ENCODE peak calls at places on chromosomes 12 and 14, in four cellular contexts. E, Z, L and A are unnamed samples.

GRCh38 chr14:23379331-23380196 is 2.7 kb downstream of the CMTM5 start:
- DNase-seq in Z (no peak), E (peak; percentile 45), L (peak; percentile 31), A (peak; percentile 58)

GRCh38 chr14:104222396-104223036 is 84.1 kb downstream of the KIF26A start:
- DNase-seq in E (no peak), Z (no peak), L (no peak), A (no peak)

GRCh38 chr14:103144085-103144484 is 20.8 kb downstream of the TNFAIP2 start:
- DNase-seq in Z (no peak), L (no peak), E (peak; percentile 51), A (peak; percentile 61)

GRCh38 chr12:117334098-117334497 is 27.3 kb downstream of the NOS1 start:
- DNase-seq in L (no peak), Z (no peak), E (no peak), A (no peak)

GRCh38 chr14:59026086-59026485 is 162.4 kb upstream of the DAAM1 start:
- DNase-seq in Z (no peak), E (no peak), L (no peak), A (no peak)

GRCh38 chr12:6407206-6407954 is 23.4 kb downstream of the LTBR start:
- DNase-seq in E (no peak), L (no peak), Z (no peak), A (no peak)

GRCh38 chr14:69553221-69553620 is 21.4 kb downstream of the CCDC177 start:
- DNase-seq in L (no peak), Z (no peak), E (peak; percentile 95), A (peak; percentile 85)

GRCh38 chr12:104138747-104139186 is 757 bp upstream of the NFYB start:
- DNase-seq in Z (peak; percentile 70), L (no peak), E (peak; percentile 40), A (no peak)

GRCh38 chr14:55441286-55441685 is 870 bp upstream of the TBPL2 start:
- DNase-seq in L (no peak), E (no peak), Z (no peak), A (no peak)

GRCh38 chr14:53908416-53908815 is 48.2 kb downstream of the BMP4 start:
- DNase-seq in Z (no peak), E (peak; percentile 11), L (no peak), A (no peak)

GRCh38 chr12:77214136-77214535 is 148.8 kb upstream of the E2F7 start:
- DNase-seq in L (no peak), E (no peak), Z (no peak), A (no peak)

GRCh38 chr12:64105026-64105425 is 117.1 kb downstream of the KICS2 start:
- DNase-seq in L (no peak), E (no peak), Z (no peak), A (peak; percentile 87)

GRCh38 chr12:108087900-108088299 is 41.2 kb upstream of the WSCD2 start:
- DNase-seq in E (no peak), Z (no peak), L (no peak), A (no peak)

GRCh38 chr12:130748786-130749185 is 32.7 kb upstream of the RIMBP2 start:
- DNase-seq in L (no peak), E (no peak), Z (no peak), A (no peak)

GRCh38 chr14:52913271-52913670 is 37.6 kb downstream of the FERMT2 start:
- DNase-seq in Z (no peak), E (peak; percentile 79), L (no peak), A (no peak)

GRCh38 chr14:60757617-60758016 is 23.1 kb downstream of the MNAT1 start:
- DNase-seq in E (peak; percentile 42), Z (no peak), L (no peak), A (peak; percentile 93)

GRCh38 chr14:39432619-39433451 is 602 bp upstream of the FBXO33 start:
- DNase-seq in Z (peak; percentile 97), L (peak; percentile 61), E (peak; percentile 83), A (peak; percentile 79)

GRCh38 chr12:62841841-62842240 is 93.1 kb downstream of the PPM1H start:
- DNase-seq in L (no peak), Z (no peak), E (no peak), A (no peak)

GRCh38 chr12:101042211-101042610 is 167.8 kb downstream of the SLC5A8 start:
- DNase-seq in E (no peak), L (no peak), Z (no peak), A (peak; percentile 34)

GRCh38 chr12:34602213-34602940 is 580.1 kb downstream of the ALG10 start:
- DNase-seq in E (no peak), Z (peak; percentile 51), L (no peak), A (no peak)

GRCh38 chr12:14959916-14960315 is 1.5 kb downstream of the ARHGDIB start:
- DNase-seq in E (no peak), L (no peak), Z (no peak), A (no peak)

GRCh38 chr14:88551936-88552565 is 2.8 kb downstream of the PTPN21 start:
- DNase-seq in L (no peak), E (peak; percentile 38), Z (no peak), A (no peak)

GRCh38 chr12:107411792-107412535 is 273.6 kb upstream of the PWP1 start:
- DNase-seq in L (no peak), E (no peak), Z (no peak), A (peak; percentile 82)

GRCh38 chr12:96255077-96255476 is 60.9 kb downstream of the ELK3 start:
- DNase-seq in Z (peak; percentile 77), E (peak; percentile 89), L (no peak), A (no peak)

GRCh38 chr12:96981053-96981452 is 74.0 kb downstream of the NEDD1 start:
- DNase-seq in L (no peak), Z (no peak), E (peak; percentile 90), A (peak; percentile 39)

GRCh38 chr14:82387699-82388098 is 854.0 kb upstream of the SEL1L start:
- DNase-seq in L (no peak), E (no peak), Z (no peak), A (peak; percentile 8)

GRCh38 chr14:60226296-60226695 is 22.7 kb upstream of the PPM1A start:
- DNase-seq in E (peak; percentile 19), Z (no peak), L (no peak), A (no peak)

GRCh38 chr12:19695244-19696098 is 256.2 kb downstream of the AEBP2 start:
- DNase-seq in E (no peak), Z (no peak), L (no peak), A (peak; percentile 27)

DNA sequence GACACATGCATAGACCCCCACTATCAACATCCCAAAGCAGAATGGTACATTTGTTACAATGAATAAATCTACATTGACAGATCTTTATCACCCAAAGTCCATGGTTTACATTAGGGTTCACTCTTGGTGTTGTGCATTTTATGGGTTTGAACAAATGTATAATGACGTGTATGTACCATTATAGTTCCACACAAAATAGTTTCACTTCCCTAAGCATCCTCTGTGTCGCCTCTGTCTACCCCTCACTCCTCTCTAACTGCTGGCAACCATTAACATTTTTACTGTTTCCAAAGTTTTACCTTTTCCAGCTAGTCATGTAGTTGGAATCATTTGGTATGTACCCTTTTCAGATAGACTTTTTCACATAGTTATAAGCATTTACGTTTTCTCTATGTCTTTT is 69.5 kb upstream of the LMO3 start:
- DNase-seq in E (no peak), L (no peak), Z (no peak), A (no peak)
- TF ChIP-seq CTCF in E (no peak), L (no peak), Z (no peak), A (no peak)

GRCh38 chr14:99850705-99851104 is 57.5 kb downstream of the EML1 start:
- DNase-seq in Z (no peak), E (no peak), L (no peak), A (no peak)
- H3K4me3 ChIP-seq in Z (no peak overlapping the region), E (no peak overlapping the region), L (no peak overlapping the region), A (no peak overlapping the region)

GRCh38 chr12:131882804-131883520 is 11.5 kb upstream of the ULK1 start:
- DNase-seq in E (no peak), Z (no peak), L (no peak), A (no peak)
- TF ChIP-seq CTCF in E (no peak), Z (no peak), L (no peak), A (no peak)

GRCh38 chr12:91180162-91180561 is 2.5 kb downstream of the DCN start:
- DNase-seq in Z (no peak), E (no peak), L (no peak), A (no peak)
- H3K4me3 ChIP-seq in Z (peak overlapping the region; percentile 47), E (no peak overlapping the region), L (no peak overlapping the region), A (no peak overlapping the region)

DNA sequence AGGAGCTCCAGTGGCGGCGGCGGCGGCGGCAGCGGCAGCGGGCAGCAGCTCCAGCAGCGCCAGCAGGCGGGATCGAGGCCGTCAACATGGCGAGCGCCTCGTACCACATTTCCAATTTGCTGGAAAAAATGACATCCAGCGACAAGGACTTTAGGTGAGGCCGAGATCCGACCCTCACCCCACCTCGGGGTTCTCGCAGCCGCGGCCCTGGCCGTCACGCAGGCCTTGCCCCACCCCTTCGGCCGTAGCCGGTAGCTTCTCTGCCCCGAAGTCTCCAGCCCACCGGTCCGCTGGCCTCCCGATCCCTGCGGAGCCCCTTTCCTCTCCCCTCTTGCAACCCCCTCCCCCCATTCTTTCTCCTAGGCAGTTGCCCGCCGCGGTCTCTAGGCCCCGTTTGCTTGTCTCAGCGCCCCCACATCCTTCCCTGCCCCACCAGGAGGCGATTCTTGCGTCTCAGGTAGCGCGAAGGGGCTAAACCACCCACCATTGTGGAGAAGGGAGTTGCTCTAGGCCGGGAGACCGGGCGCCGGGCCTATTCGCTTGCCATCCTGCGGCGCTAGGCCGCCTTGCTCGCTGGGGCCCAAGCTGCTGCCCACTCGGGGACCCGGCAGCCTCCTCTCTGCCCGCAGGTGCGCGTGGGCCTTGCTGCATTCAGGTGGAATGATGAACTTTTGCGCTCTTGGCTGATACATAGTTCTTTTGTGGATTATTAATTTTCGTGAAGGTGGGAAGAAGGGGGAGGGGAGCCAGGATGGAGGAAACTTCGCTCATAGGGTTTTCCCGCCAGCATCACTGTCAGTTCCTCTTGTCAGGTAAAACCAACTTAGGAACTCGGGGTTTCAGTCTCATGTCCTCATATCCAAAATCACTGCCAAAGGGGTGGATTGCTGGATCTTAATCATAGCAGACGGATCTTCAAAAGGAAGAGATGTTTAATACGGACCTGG is 747 bp downstream of the CAND1 start:
- DNase-seq in E (peak; percentile 33), Z (peak; percentile 79), L (peak; percentile 56), A (peak; percentile 26)
- TF ChIP-seq CTCF in E (no peak), Z (peak; percentile 7), L (no peak), A (no peak)

DNA sequence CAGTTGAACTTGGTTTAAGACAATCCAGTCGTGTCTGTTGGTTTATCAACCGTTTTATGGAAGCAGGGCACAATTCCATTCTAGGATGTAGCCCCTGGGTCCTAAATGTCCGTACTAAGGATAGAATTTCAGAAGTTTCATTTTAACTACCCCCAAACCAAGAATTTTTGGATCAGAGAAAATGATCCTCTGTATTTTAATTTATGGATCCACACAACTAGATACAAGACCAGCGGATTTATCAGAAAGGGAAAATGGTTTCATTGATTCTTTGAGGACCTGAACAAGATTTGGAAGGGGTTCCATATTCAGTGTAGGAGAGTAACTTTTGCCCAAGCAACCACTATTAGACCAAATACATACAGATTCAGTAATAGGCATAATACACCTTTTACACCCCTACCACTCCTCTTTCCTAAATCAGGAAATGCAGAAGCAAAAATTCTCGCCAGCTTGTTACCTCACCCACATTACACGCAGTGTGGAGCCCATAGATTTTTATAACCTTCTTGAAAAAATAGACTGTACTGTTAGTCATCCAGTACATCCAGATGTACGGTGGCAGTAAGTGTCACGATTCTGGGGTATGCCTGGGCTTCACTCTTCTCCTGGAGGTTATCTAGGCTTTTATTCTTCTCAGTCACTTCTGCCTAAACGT is 1.4 kb upstream of the FBXL14 start:
- DNase-seq in Z (no peak), L (no peak), E (no peak), A (no peak)
- H3K4me3 ChIP-seq in Z (peak overlapping the region; percentile 96), L (no peak overlapping the region), E (no peak overlapping the region), A (no peak overlapping the region)

GRCh38 chr12:9808531-9808930 is 18.8 kb upstream of the KLRF1 start:
- DNase-seq in L (no peak), E (no peak), Z (no peak), A (peak; percentile 64)

GRCh38 chr12:9811651-9812050 is 15.6 kb upstream of the KLRF1 start:
- DNase-seq in L (no peak), E (no peak), Z (no peak), A (no peak)

GRCh38 chr12:9810721-9811120 is 16.6 kb upstream of the KLRF1 start:
- DNase-seq in Z (no peak), E (no peak), L (no peak), A (no peak)

GRCh38 chr12:9813821-9814798 is 13.2 kb upstream of the KLRF1 start:
- DNase-seq in L (peak; percentile 79), Z (peak; percentile 82), E (peak; percentile 73), A (peak; percentile 27)
- TF ChIP-seq CTCF in L (peak; percentile 97), Z (peak; percentile 31), E (peak; percentile 96), A (peak; percentile 97)